ENCODE peak calls at places on chromosomes 7 and 10, in nine cellular contexts. B is K562, D is GM23248, A is AG09309, Y is brain microvascular endothelial cell, K is heart right ventricle, L is AG10803, H is fibroblast of pulmonary artery, J is aorta. Z is an unnamed sample.

GRCh38 chr7:31443457-31443856 is 70.4 kb upstream of the ITPRID1 start:
- DNase-seq in B (peak; percentile 58), D (peak; percentile 72), A (peak; percentile 0), Y (peak; percentile 12), K (no peak), L (peak; percentile 42), H (peak; percentile 53), J (no peak), Z (peak; percentile 18)

GRCh38 chr7:139119486-139119849 is 9.9 kb upstream of the ZC3HAV1 start:
- DNase-seq in B (no peak), D (no peak), A (no peak), Y (no peak), K (no peak), L (no peak), H (no peak), J (no peak), Z (no peak)

GRCh38 chr7:113783403-113783802 is 135.4 kb downstream of the PPP1R3A start:
- DNase-seq in B (no peak), D (no peak), A (no peak), Y (no peak), K (no peak), L (no peak), H (no peak), J (no peak), Z (no peak)

GRCh38 chr7:135808206-135808605 is 59.6 kb upstream of the FAM180A start:
- DNase-seq in B (no peak), D (no peak), A (no peak), Y (no peak), K (no peak), L (no peak), H (no peak), J (no peak), Z (no peak)

GRCh38 chr7:24368161-24368560 is 84.2 kb downstream of the NPY start:
- DNase-seq in B (no peak), D (no peak), A (no peak), Y (no peak), K (no peak), L (no peak), H (no peak), J (no peak), Z (no peak)

GRCh38 chr10:58971806-58972491 is 204.5 kb upstream of the PHYHIPL start:
- DNase-seq in B (no peak), D (no peak), A (no peak), Y (no peak), K (no peak), L (no peak), H (no peak), J (no peak), Z (no peak)

GRCh38 chr7:74026406-74027123 is 1.4 kb upstream of the ELN start:
- DNase-seq in B (peak; percentile 87), D (peak; percentile 76), A (no peak), Y (peak; percentile 59), K (peak; percentile 85), L (peak; percentile 60), H (peak; percentile 68), J (peak; percentile 95), Z (no peak)

GRCh38 chr10:132434405-132435005 is 37.5 kb downstream of the PWWP2B start:
- DNase-seq in B (peak; percentile 62), D (no peak), A (no peak), Y (no peak), K (peak; percentile 65), L (no peak), H (no peak), J (no peak), Z (no peak)

GRCh38 chr7:151130741-151131157 is 36.7 kb downstream of the GBX1 start:
- DNase-seq in B (no peak), D (no peak), A (no peak), Y (no peak), K (no peak), L (no peak), H (no peak), J (peak; percentile 67), Z (no peak)

GRCh38 chr10:71431216-71431944 is 34.7 kb downstream of the CDH23 start:
- DNase-seq in B (no peak), D (no peak), A (no peak), Y (no peak), K (no peak), L (no peak), H (no peak), J (no peak), Z (no peak)

GRCh38 chr7:50436133-50436802 is 13.9 kb downstream of the FIGNL1 start:
- DNase-seq in B (no peak), D (peak; percentile 81), A (no peak), Y (peak; percentile 92), K (no peak), L (peak; percentile 75), H (peak; percentile 87), J (no peak), Z (peak; percentile 72)

GRCh38 chr10:108411181-108411580 is 1246.7 kb upstream of the SORCS1 start:
- DNase-seq in B (no peak), D (no peak), A (no peak), Y (no peak), K (no peak), L (peak; percentile 31), H (no peak), J (no peak), Z (no peak)

GRCh38 chr7:106869954-106870353 is 4.9 kb downstream of the PIK3CG start:
- DNase-seq in B (no peak), D (no peak), A (no peak), Y (no peak), K (no peak), L (no peak), H (no peak), J (no peak), Z (no peak)
- H3K4me3 ChIP-seq in B (peak overlapping the region; percentile 0), D (no peak overlapping the region), A (no peak overlapping the region), Y (no peak overlapping the region), K (no peak overlapping the region), L (no peak overlapping the region), H (no peak overlapping the region), J (no peak overlapping the region), Z (no peak overlapping the region)

DNA sequence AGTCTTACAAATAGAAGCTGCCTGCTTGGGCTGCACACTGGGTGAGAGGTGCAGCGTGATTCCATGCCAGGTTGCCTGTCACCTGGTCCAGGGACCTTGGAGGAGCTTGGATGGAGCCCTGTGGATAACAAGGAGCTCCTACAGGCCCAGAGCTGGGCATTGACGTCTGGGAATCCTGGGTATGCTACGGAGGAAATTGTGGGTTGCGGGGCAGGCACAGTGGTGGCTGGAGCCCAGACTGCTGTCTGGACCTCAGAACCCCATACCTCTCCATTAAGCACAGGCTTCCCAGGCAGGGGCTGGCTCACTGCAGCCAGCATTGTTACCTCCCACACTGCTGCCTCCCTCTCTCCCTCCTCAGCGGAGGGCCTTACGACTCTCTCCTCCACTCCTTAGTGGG is 309.1 kb downstream of the RPS24 start:
- DNase-seq in B (no peak), D (no peak), A (no peak), Y (no peak), K (no peak), L (no peak), H (no peak), J (peak; percentile 42), Z (no peak)
- H3K4me3 ChIP-seq in B (no peak overlapping the region), D (no peak overlapping the region), A (no peak overlapping the region), Y (no peak overlapping the region), K (no peak overlapping the region), L (no peak overlapping the region), H (no peak overlapping the region), J (no peak overlapping the region), Z (no peak overlapping the region)

DNA sequence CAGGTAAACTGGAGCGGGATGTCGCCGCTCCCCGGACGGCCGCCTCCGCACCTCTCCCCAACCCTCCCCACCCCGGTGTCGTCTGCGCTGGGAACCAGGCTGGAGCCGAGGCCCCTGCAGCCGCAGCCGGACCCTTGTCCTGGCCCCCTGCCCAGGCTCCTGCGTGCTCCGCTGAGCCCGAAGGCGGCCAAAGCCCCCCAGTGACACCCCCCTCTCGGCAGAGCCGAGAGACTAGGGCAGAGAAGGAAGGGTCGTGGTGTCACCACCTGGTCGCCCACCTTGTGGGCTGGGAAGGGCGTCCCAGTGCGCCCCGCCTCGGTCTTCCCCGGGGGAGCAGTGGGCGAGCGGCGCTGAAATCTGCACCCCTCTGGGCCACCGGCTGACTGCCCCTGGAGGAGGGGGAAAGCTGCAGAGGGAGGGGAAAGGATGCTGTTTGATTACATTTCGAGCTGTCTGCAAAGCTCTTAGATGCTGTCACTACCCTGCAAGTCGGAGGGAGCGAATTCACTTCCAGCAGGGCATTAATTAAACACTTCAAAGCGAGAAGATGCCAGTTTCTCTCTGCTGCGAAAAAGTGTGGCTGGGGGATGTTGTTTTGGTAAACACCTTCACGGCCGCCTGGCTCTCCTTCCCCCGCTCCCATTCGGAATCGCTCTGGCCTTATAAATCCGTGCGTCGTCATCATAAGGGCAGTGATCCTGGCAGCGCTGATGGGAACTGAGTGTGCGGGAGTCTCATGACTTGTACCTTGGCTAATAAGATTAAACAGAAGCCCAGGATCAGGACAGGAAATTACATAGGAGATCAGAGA is 622 bp downstream of the DYNC1I1 start:
- DNase-seq in B (no peak), D (peak; percentile 32), A (no peak), Y (no peak), K (peak; percentile 33), L (peak; percentile 4), H (peak; percentile 44), J (peak; percentile 77), Z (no peak)
- H3K4me3 ChIP-seq in B (peak overlapping the region; percentile 42), D (peak overlapping the region; percentile 78), A (peak overlapping the region; percentile 36), Y (peak overlapping the region; percentile 69), K (peak overlapping the region; percentile 65), L (peak overlapping the region; percentile 51), H (peak overlapping the region; percentile 55), J (peak overlapping the region; percentile 87), Z (peak overlapping the region; percentile 66)

GRCh38 chr10:93063217-93063976 is 2.8 kb downstream of the CYP26C1 start:
- DNase-seq in B (no peak), D (no peak), A (no peak), Y (no peak), K (no peak), L (no peak), H (no peak), J (no peak), Z (no peak)
- H3K4me3 ChIP-seq in B (no peak overlapping the region), D (no peak overlapping the region), A (peak overlapping the region; percentile 23), Y (no peak overlapping the region), K (no peak overlapping the region), L (no peak overlapping the region), H (peak overlapping the region; percentile 5), J (no peak overlapping the region), Z (peak overlapping the region; percentile 48)

GRCh38 chr10:129759214-129760002 is 204.7 kb downstream of the EBF3 start:
- DNase-seq in B (no peak), D (no peak), A (no peak), Y (no peak), K (no peak), L (no peak), H (no peak), J (peak; percentile 28), Z (no peak)
- H3K4me3 ChIP-seq in B (no peak overlapping the region), D (no peak overlapping the region), A (no peak overlapping the region), Y (no peak overlapping the region), K (no peak overlapping the region), L (no peak overlapping the region), H (no peak overlapping the region), J (no peak overlapping the region), Z (no peak overlapping the region)

GRCh38 chr10:126565871-126566270 is 104.6 kb downstream of the C10orf90 start:
- DNase-seq in B (no peak), D (no peak), A (no peak), Y (no peak), K (no peak), L (no peak), H (no peak), J (no peak), Z (no peak)
- H3K4me3 ChIP-seq in B (no peak overlapping the region), D (no peak overlapping the region), A (no peak overlapping the region), Y (no peak overlapping the region), K (no peak overlapping the region), L (no peak overlapping the region), H (no peak overlapping the region), J (no peak overlapping the region), Z (no peak overlapping the region)

Z was measured in epithelial cell of proximal tubule.